ENCODE peak calls at places on chromosomes 6 and 20, in five cellular contexts. P is neural progenitor cell, R is brain microvascular endothelial cell, K is uterus, D is fibroblast of lung. I is an unnamed sample.

GRCh38 chr20:38307371-38308046 is 3.6 kb downstream of the BPI start:
- DNase-seq in R (peak), D (peak), P (peak), K (no peak), I (peak)

GRCh38 chr20:51446656-51447055 is 95.9 kb downstream of the NFATC2 start:
- DNase-seq in P (no peak), D (peak), R (peak), K (peak), I (peak)

GRCh38 chr20:45373353-45374100 is 4.6 kb downstream of the TP53TG5 start:
- DNase-seq in K (peak), R (peak), P (peak), D (peak), I (peak)

GRCh38 chr6:73955800-73956199 is 259.8 kb downstream of the CD109 start:
- DNase-seq in P (no peak), D (no peak), K (no peak), R (no peak), I (no peak)

GRCh38 chr6:143822584-143823024 is 20.5 kb upstream of the LTV1 start:
- DNase-seq in R (peak), D (peak), K (no peak), P (no peak), I (peak)

GRCh38 chr6:47413752-47414516 is 63.7 kb upstream of the CD2AP start:
- DNase-seq in K (peak), D (peak), R (peak), P (peak), I (peak)

GRCh38 chr20:11012975-11013374 is 339.2 kb upstream of the JAG1 start:
- DNase-seq in R (no peak), D (peak), K (no peak), P (no peak), I (peak)

GRCh38 chr6:111278738-111279137 is 191.4 kb downstream of the SLC16A10 start:
- DNase-seq in D (no peak), K (no peak), R (no peak), P (no peak), I (no peak)

GRCh38 chr20:61490721-61491120 is 238.7 kb downstream of the CDH4 start:
- DNase-seq in R (no peak), K (no peak), P (no peak), D (peak), I (no peak)

GRCh38 chr20:25291432-25292133 is 43.7 kb downstream of the PYGB start:
- DNase-seq in K (no peak), R (no peak), P (no peak), D (no peak), I (no peak)

GRCh38 chr20:36852187-36852586 is 23.8 kb upstream of the TLDC2 start:
- DNase-seq in K (no peak), R (no peak), P (no peak), D (no peak), I (no peak)

GRCh38 chr6:93017213-93017612 is 402.1 kb downstream of the EPHA7 start:
- DNase-seq in K (no peak), R (no peak), P (peak), D (no peak), I (peak)

GRCh38 chr20:34180460-34181108 is 60.6 kb upstream of the ASIP start:
- DNase-seq in K (no peak), P (no peak), R (no peak), D (no peak), I (no peak)

GRCh38 chr20:52201395-52201794 is 9.8 kb upstream of the ZFP64 start:
- DNase-seq in R (no peak), K (no peak), D (no peak), P (no peak), I (no peak)

GRCh38 chr6:155340464-155341129 is 26.3 kb upstream of the TFB1M start:
- DNase-seq in P (peak), K (no peak), D (peak), R (peak), I (peak)

GRCh38 chr20:33169176-33169794 is 1.3 kb downstream of the BPIFA2 start:
- DNase-seq in P (peak), R (peak), D (no peak), K (no peak), I (no peak)

GRCh38 chr6:82251942-82252341 is 4.4 kb upstream of the IBTK start:
- DNase-seq in D (peak), P (peak), R (peak), K (no peak), I (peak)

GRCh38 chr20:19073584-19074198 is 138.8 kb upstream of the SLC24A3 start:
- DNase-seq in R (no peak), P (peak), K (no peak), D (no peak), I (no peak)

GRCh38 chr6:52126231-52126630 is 38.8 kb upstream of the PKHD1 start:
- DNase-seq in K (no peak), D (no peak), R (no peak), P (no peak), I (no peak)

GRCh38 chr6:169426611-169427010 is 173.0 kb upstream of the THBS2 start:
- DNase-seq in P (no peak), K (no peak), D (no peak), R (no peak), I (no peak)

GRCh38 chr6:5293692-5294091 is 32.4 kb downstream of the FARS2 start:
- DNase-seq in P (no peak), R (no peak), K (no peak), D (no peak), I (no peak)

GRCh38 chr6:72857791-72858190 is 235.9 kb downstream of the KCNQ5 start:
- DNase-seq in K (no peak), P (no peak), R (peak), D (peak), I (peak)

GRCh38 chr6:98469146-98469545 is 365.2 kb upstream of the POU3F2 start:
- DNase-seq in K (no peak), D (peak), P (no peak), R (no peak), I (no peak)

GRCh38 chr6:3596736-3597135 is 139.9 kb upstream of the SLC22A23 start:
- DNase-seq in K (no peak), R (no peak), D (no peak), P (no peak), I (no peak)

GRCh38 chr6:147063469-147064031 is 140.7 kb upstream of the STXBP5 start:
- DNase-seq in K (no peak), D (peak), R (peak), P (no peak), I (peak)

GRCh38 chr6:99603421-99604160 is 3.0 kb upstream of the PRDM13 start:
- DNase-seq in K (no peak), D (peak), P (peak), R (no peak), I (peak)

DNA sequence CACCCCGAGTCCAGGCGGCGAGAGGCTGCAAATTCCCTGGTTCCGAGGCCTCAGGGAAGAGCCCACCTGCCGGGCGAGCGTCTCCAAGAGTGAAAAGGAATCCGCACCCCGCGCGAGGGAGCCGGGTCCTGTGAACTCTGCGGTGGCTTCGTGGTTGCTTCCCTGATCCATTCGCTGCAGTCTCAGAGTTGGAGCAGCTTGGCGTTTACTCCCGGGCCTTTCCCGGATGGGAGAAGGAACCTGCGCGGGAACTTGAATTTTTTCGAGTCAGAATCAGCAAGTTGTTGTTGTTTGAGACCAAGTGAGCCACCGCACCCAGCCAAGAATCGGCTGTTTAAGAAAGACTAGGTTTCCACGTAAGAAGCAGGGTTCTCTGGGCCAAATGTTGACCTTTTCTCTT is 12.8 kb downstream of the PRSS16 start:
- DNase-seq in D (no peak), P (peak), K (no peak), R (no peak), I (no peak)
- H3K4me3 ChIP-seq in D (peak), P (peak), K (no peak), R (peak), I (no peak)

GRCh38 chr20:47568837-47569410 is 67.2 kb downstream of the NCOA3 start:
- DNase-seq in D (no peak), P (no peak), R (no peak), K (no peak), I (no peak)

GRCh38 chr20:47566269-47566668 is 64.6 kb downstream of the NCOA3 start:
- DNase-seq in K (no peak), P (no peak), R (no peak), D (no peak), I (no peak)

GRCh38 chr20:47571426-47571825 is 69.7 kb downstream of the NCOA3 start:
- DNase-seq in D (no peak), K (no peak), P (no peak), R (no peak), I (no peak)

GRCh38 chr20:47572105-47572729 is 70.5 kb downstream of the NCOA3 start:
- DNase-seq in D (no peak), K (no peak), P (no peak), R (no peak), I (no peak)

DNA sequence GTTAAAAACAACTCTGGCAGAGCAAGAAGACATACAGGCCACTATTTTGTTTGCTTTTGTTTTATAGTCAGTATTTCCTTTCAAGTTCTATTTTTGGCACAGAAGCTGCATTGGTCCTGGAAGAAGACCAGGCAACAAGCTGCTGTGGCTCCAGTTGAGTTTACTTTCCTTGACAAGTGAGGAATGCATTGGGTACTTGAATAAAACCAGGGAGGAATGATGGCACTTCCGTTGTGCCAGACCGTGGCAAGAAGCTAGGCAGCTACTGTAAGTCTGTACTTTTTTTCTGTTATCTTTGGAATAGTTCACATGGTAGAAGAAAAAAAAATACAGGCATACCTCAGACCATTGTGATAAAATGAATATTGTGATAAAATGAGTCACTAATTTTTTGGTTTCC is 66.3 kb downstream of the NCOA3 start:
- DNase-seq in D (peak), P (no peak), R (peak), K (no peak), I (peak)
- TF ChIP-seq CTCF in D (no peak), P (no peak), R (no peak), K (no peak), I (no peak)

DNA sequence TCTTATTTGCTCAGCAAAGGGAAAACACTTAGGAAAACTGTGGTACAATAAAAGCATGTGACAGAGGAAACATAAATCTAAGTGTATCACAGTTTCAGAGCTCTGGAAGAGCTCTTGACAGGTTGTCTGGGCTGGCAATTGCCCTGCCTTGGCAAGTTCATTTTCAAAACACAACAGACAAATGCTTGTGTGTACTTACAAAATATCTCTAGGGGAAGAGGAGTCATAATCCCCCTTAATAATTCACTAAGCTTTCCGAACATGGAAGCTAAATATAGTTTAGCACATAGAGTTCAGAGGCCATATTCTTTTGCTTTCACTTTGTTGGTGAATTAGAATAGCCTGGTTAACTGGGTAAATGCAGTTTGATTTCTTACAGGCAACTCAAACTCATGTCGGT is 211.6 kb upstream of the THEMIS start:
- DNase-seq in P (no peak), R (no peak), D (no peak), K (no peak), I (no peak)
- H3K4me3 ChIP-seq in P (no peak), R (no peak), D (peak), K (no peak), I (no peak)

GRCh38 chr6:88499845-88500699 is 333.9 kb upstream of the CNR1 start:
- DNase-seq in R (no peak), P (no peak), D (no peak), K (no peak), I (no peak)
- TF ChIP-seq CTCF in R (no peak), P (no peak), D (no peak), K (no peak), I (no peak)

DNA sequence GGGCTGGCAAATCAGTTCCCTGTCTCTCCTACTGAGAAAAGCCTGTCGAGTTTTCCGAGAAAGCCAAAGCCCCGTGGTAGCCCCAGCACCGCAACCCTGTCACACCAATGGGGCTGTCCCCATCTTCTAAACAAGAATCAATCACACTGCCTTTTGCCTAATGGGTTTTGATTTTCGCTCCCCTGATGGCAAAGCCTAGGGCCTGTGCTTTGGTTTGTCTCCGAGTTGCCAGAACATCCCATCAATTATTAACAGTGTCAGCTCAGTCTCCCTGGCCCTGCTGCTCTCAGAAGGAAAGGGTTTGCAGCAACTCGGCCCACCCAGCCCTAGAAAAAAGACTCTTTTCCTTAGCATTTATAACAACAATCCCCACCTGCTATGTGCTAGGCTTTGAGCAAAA is 4.2 kb downstream of the KCNB1 start:
- DNase-seq in R (no peak), D (no peak), K (no peak), P (no peak), I (no peak)
- H3K4me3 ChIP-seq in R (no peak), D (no peak), K (no peak), P (no peak), I (no peak)

DNA sequence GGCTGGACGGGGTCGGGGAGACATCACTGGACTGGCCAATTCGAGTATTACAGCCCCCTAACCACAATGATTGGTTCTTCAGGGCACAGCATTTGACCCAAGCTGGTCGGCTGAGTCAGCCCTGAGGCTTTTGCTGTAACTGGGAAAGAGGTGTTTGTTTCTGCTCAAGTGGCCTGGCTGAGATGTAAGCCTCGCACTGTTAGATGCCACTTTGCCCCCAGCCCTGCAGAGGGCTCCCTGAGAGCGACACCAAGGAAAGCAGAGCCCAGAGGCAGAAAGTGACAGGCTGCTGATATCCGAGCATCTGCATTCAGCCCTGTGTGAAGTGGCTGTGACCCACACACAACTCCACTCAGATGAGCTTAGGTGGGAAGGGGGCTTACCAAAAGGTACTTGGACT is 19.4 kb downstream of the ERGIC3 start:
- DNase-seq in K (no peak), R (peak), P (peak), D (peak), I (peak)
- TF ChIP-seq CTCF in K (no peak), R (peak), P (peak), D (peak), I (peak)

GRCh38 chr6:165876568-165876967 is 213.5 kb upstream of the PDE10A start:
- DNase-seq in D (peak), K (peak), R (peak), P (no peak), I (peak)
- H3K4me3 ChIP-seq in D (no peak), K (no peak), R (no peak), P (no peak), I (no peak)

DNA sequence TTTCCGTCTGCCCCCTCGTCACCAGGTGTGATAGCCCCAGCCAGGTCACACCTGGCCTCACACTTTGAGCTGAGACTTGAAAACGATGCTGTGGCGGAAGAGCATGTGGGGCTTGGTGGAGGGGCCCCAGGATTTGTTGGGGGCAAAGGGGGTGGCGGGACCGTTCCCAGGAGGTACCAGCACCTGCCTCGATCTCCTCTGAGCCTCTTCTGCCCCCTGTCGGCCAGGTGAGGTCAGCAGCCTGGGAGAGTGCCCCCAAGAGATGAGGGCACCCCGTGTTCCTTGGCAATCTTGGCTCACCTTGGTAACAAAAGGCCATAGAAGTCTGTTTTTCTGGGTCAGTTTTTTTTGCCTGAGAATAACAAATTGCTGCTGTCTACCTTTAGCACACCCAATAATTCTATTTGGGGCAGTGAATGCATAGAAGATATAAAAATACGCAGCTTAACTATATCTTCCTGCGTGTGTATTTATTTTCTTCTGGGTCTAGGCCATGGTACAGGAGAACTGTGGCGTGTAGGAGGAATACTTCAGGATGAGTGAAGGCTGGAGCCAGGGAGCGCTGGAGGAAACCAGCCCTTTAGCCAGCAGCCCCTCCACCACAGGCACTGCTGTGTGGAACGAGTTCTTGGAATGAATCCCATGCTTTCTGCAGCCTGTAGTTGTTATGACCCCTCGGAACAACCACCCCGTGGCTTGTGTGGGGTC is 25.2 kb downstream of the SPATA2 start:
- DNase-seq in P (no peak), K (no peak), D (no peak), R (no peak), I (no peak)
- TF ChIP-seq CTCF in P (no peak), K (no peak), D (no peak), R (peak), I (no peak)

DNA sequence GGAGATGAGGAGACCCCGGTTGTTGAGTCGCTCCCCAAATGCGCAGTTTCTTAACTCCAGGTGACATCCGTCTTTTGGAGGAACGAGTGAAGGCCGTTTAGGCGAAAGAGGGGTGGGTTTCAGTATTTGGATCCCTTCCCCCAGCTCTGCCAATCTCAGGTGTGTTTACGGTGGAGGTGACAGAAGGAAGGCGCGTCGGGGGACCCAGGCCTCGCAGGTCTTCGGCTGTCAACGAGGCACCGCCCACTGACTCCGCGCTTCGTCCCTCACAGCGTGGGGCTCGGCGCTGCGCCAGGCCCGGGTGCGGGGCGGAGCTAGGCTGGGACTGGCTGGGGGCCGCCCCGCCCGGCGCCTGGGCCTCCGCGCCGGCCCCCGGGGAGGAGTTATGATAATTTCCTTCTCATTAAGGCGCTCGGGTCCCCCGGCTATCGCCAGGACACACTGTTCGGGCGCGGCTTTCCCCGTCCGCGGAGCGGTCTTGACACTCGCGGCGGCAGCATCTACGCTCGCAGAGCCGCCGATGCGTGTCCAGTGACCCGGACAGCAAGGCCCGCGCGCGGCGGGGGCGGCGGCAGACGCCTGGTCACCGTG is at the start of gene TFAP2C:
- DNase-seq in D (peak), K (peak), P (peak), R (peak), I (peak)
- H3K4me3 ChIP-seq in D (peak), K (peak), P (peak), R (peak), I (peak)